ENCODE peak calls at places on chromosomes 2 and 18, in seven cellular contexts. M is NCI-H748 treated with DMSO at 0.1 percent for 48 hours, A is NB4, D is OCI-LY7, X is WERI-Rb-1, K is GM13976, V is nephron progenitor cell. U is an unnamed sample.

GRCh38 chr2:100178085-100178788 is 35.8 kb upstream of the AFF3 start:
- DNase-seq in M (no peak), A (peak), D (peak), X (peak), K (peak), V (peak), U (no peak)

GRCh38 chr2:150109028-150109427 is 378.4 kb downstream of the RND3 start:
- DNase-seq in M (no peak), A (no peak), D (no peak), X (no peak), K (no peak), V (no peak), U (no peak)

GRCh38 chr2:13067508-13067907 is 350.8 kb downstream of the TRIB2 start:
- DNase-seq in M (no peak), A (no peak), D (no peak), X (no peak), K (no peak), V (no peak), U (no peak)

GRCh38 chr2:215848679-215849078 is 164.7 kb downstream of the MREG start:
- DNase-seq in M (no peak), A (no peak), D (no peak), X (no peak), K (no peak), V (no peak), U (no peak)

GRCh38 chr18:49238433-49239042 is 221.9 kb downstream of the DYM start:
- DNase-seq in M (no peak), A (peak), D (peak), X (peak), K (peak), V (peak), U (no peak)

GRCh38 chr2:180474716-180475115 is 467.6 kb upstream of the CWC22 start:
- DNase-seq in M (no peak), A (no peak), D (no peak), X (no peak), K (no peak), V (no peak), U (no peak)

GRCh38 chr2:182541268-182541667 is 114.4 kb upstream of the PDE1A start:
- DNase-seq in M (no peak), A (no peak), D (no peak), X (no peak), K (no peak), V (no peak), U (no peak)

GRCh38 chr2:160387558-160388262 is 105.9 kb downstream of the RBMS1 start:
- DNase-seq in M (no peak), A (no peak), D (no peak), X (no peak), K (no peak), V (no peak), U (peak)

GRCh38 chr2:170588729-170589128 is 126.4 kb upstream of the SP5 start:
- DNase-seq in M (no peak), A (no peak), D (no peak), X (no peak), K (no peak), V (no peak), U (no peak)

U was measured in left ventricle myocardium superior.